ENCODE peak calls at places on chromosomes 16 and 17, in seven cellular contexts. N, T, V, K, C, R and G are unnamed samples.
A peak's percentile ranks its signal among the peaks of the same experiment; 100 is the strongest.

GRCh38 chr17:19610879-19611278 is 37.7 kb upstream of the ALDH3A2 start:
- DNase-seq in K (no peak), C (no peak), R (no peak), V (no peak), T (no peak), N (no peak), G (no peak)

GRCh38 chr16:72832640-72833039 is 215.3 kb downstream of the ZFHX3 start:
- DNase-seq in V (peak; percentile 43), T (peak; percentile 76), R (peak; percentile 88), N (peak; percentile 79), C (peak; percentile 80), K (peak; percentile 86), G (peak; percentile 67)

GRCh38 chr17:20074001-20074400 is 64.8 kb downstream of the SPECC1 start:
- DNase-seq in R (no peak), N (no peak), K (no peak), C (no peak), V (no peak), T (no peak), G (no peak)

GRCh38 chr17:62627904-62628603 is 584 bp downstream of the MRC2 start:
- DNase-seq in N (peak; percentile 47), R (peak; percentile 85), V (peak; percentile 28), K (no peak), C (peak; percentile 80), T (no peak), G (no peak)

GRCh38 chr17:81833921-81834830 is 674 bp downstream of the PPP1R27 start:
- DNase-seq in N (no peak), R (no peak), T (no peak), V (no peak), C (no peak), K (no peak), G (no peak)

GRCh38 chr17:27984816-27985215 is 57.7 kb upstream of the NLK start:
- DNase-seq in C (no peak), V (no peak), T (no peak), K (no peak), N (no peak), R (peak; percentile 53), G (no peak)

GRCh38 chr16:27503662-27504061 is 46.1 kb downstream of the GTF3C1 start:
- DNase-seq in K (no peak), N (no peak), V (no peak), R (no peak), C (no peak), T (no peak), G (no peak)

GRCh38 chr16:64545769-64546168 is 576.1 kb downstream of the CDH11 start:
- DNase-seq in N (no peak), K (no peak), R (no peak), T (no peak), V (no peak), C (no peak), G (no peak)

GRCh38 chr17:63189082-63189481 is 223.0 kb downstream of the TANC2 start:
- DNase-seq in C (peak; percentile 66), R (no peak), N (no peak), K (no peak), V (no peak), T (no peak), G (no peak)

GRCh38 chr17:30082807-30083206 is 33.8 kb upstream of the NSRP1 start:
- DNase-seq in C (no peak), T (no peak), R (no peak), N (no peak), V (no peak), K (no peak), G (no peak)

GRCh38 chr16:68200120-68200783 is 35.7 kb downstream of the ESRP2 start:
- DNase-seq in T (no peak), K (no peak), V (no peak), R (no peak), C (peak; percentile 5), N (no peak), G (no peak)

GRCh38 chr17:2400474-2400866 is 390 bp downstream of the MNT start:
- DNase-seq in K (peak; percentile 54), N (no peak), R (no peak), T (no peak), C (peak; percentile 45), V (peak; percentile 68), G (no peak)

GRCh38 chr16:17829826-17830225 is 359.1 kb upstream of the XYLT1 start:
- DNase-seq in V (no peak), R (no peak), N (no peak), C (peak; percentile 62), K (no peak), T (no peak), G (no peak)

GRCh38 chr16:1199342-1200013 is 25.6 kb downstream of the TPSG1 start:
- DNase-seq in N (no peak), C (no peak), V (no peak), T (no peak), R (no peak), K (no peak), G (no peak)

GRCh38 chr17:27323538-27324212 is 29.8 kb downstream of the WSB1 start:
- DNase-seq in C (peak; percentile 62), N (peak; percentile 84), R (peak; percentile 69), T (peak; percentile 28), V (no peak), K (peak; percentile 67), G (no peak)

GRCh38 chr17:50468120-50469004 is at the start of gene CHAD:
- DNase-seq in R (no peak), K (no peak), V (no peak), C (no peak), N (no peak), T (no peak), G (no peak)
- H3K4me3 ChIP-seq in R (peak within 1 kb of the TSS; percentile 28), K (peak within 1 kb of the TSS; percentile 36), V (peak within 1 kb of the TSS; percentile 4), C (peak within 1 kb of the TSS; percentile 17), N (no peak within 1 kb of the TSS), T (peak within 1 kb of the TSS; percentile 50), G (peak within 1 kb of the TSS; percentile 27)

GRCh38 chr17:45139533-45139920 is 4.0 kb downstream of the ACBD4 start:
- DNase-seq in N (no peak), T (no peak), C (no peak), K (no peak), V (no peak), R (no peak), G (no peak)
- TF ChIP-seq CTCF in N (no peak), T (no peak), C (no peak), K (no peak), V (no peak), R (no peak), G (no peak)

DNA sequence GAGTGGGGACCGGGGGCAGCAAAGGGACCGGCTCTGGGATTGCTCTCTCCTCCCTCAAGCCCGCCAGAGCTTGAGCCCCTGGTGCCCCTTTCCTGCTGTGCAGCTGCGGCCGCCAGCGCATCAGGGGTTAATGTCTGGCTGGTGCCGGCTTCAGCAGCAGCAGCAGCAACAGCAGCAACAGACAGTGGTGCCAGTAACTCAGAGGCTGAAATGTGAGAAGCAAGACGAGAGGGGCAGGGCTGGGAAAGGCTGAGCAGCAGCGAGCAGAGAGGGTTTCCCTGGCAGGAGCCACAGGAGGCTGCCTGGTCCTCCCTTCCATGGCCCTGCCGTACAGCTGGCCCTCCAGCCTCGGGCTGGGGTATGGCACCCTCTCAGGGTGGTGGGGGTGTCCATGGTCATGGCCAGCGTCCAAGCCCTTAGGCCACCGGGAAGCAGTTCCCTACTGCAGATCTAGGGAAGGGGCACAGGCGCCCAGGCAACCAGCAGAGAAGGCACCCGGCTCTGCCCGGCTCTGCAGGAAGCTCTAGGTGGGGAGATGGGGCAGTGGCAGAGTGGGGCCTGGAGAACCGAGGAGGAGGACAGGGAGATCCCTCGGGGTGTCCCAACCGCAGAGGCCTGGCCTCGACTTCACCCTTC is 21.1 kb upstream of the TFAP4 start:
- DNase-seq in K (peak; percentile 58), C (peak; percentile 79), T (peak; percentile 66), R (peak; percentile 57), N (peak; percentile 50), V (no peak), G (no peak)
- H3K4me3 ChIP-seq in K (no peak overlapping the region), C (peak overlapping the region; percentile 22), T (peak overlapping the region; percentile 13), R (no peak overlapping the region), N (no peak overlapping the region), V (no peak overlapping the region), G (no peak overlapping the region)

GRCh38 chr16:25143898-25144297 is 32.4 kb downstream of the LCMT1 start:
- DNase-seq in K (no peak), V (no peak), C (no peak), R (no peak), T (no peak), N (no peak), G (no peak)
- TF ChIP-seq CTCF in K (no peak), V (no peak), C (peak; percentile 35), R (no peak), T (no peak), N (no peak), G (peak; percentile 26)